ENCODE peak calls at places on chromosomes 16 and 17, in ten cellular contexts. Q is adrenal gland; N is AG04449; S is fibroblast of mammary gland; P is tibial artery; I is bronchial epithelial cell; R is AG10803; X is CD8-positive, alpha-beta T cell; G is cardiac fibroblast; V is brain microvascular endothelial cell. Y is an unnamed sample.

GRCh38 chr16:86734559-86735480 is 156.5 kb downstream of the FOXL1 start:
- DNase-seq in Q (no peak), N (no peak), S (no peak), P (no peak), I (no peak), R (no peak), X (no peak), G (peak; percentile 34), V (no peak), Y (no peak)

GRCh38 chr16:57537596-57538234 is 1.3 kb upstream of the CCDC102A start:
- DNase-seq in Q (no peak), N (no peak), S (no peak), P (no peak), I (no peak), R (no peak), X (no peak), G (no peak), V (no peak), Y (no peak)

GRCh38 chr17:57629470-57629869 is 115.6 kb downstream of the CCDC182 start:
- DNase-seq in Q (no peak), N (no peak), S (no peak), P (no peak), I (no peak), R (peak; percentile 11), X (no peak), G (no peak), V (no peak), Y (no peak)

GRCh38 chr17:42049834-42050359 is 504 bp downstream of the C17orf113 start:
- DNase-seq in Q (no peak), N (no peak), S (no peak), P (no peak), I (no peak), R (no peak), X (no peak), G (no peak), V (no peak), Y (no peak)

GRCh38 chr17:15941781-15942180 is 3.1 kb upstream of the ADORA2B start:
- DNase-seq in Q (no peak), N (no peak), S (peak; percentile 53), P (no peak), I (peak; percentile 61), R (no peak), X (no peak), G (no peak), V (no peak), Y (peak; percentile 44)

GRCh38 chr16:70647461-70648359 is 1.4 kb downstream of the IL34 start:
- DNase-seq in Q (no peak), N (no peak), S (no peak), P (no peak), I (no peak), R (no peak), X (no peak), G (no peak), V (no peak), Y (no peak)

GRCh38 chr17:340074-340473 is 12.5 kb downstream of the RPH3AL start:
- DNase-seq in Q (no peak), N (no peak), S (no peak), P (no peak), I (no peak), R (no peak), X (no peak), G (no peak), V (no peak), Y (no peak)

GRCh38 chr16:56658476-56658875 is 717 bp downstream of the MT1F start:
- DNase-seq in Q (no peak), N (no peak), S (no peak), P (no peak), I (no peak), R (no peak), X (no peak), G (no peak), V (no peak), Y (no peak)

GRCh38 chr17:33447090-33447489 is 154.0 kb upstream of the ASIC2 start:
- DNase-seq in Q (no peak), N (no peak), S (no peak), P (no peak), I (no peak), R (no peak), X (no peak), G (no peak), V (no peak), Y (no peak)

GRCh38 chr17:79814966-79815835 is 18.3 kb upstream of the CBX8 start:
- DNase-seq in Q (peak; percentile 63), N (no peak), S (no peak), P (no peak), I (no peak), R (peak; percentile 36), X (no peak), G (peak; percentile 51), V (no peak), Y (no peak)

GRCh38 chr17:38361700-38362465 is 10.2 kb downstream of the SOCS7 start:
- DNase-seq in Q (no peak), N (no peak), S (no peak), P (no peak), I (peak; percentile 68), R (peak; percentile 45), X (no peak), G (no peak), V (no peak), Y (peak; percentile 42)

GRCh38 chr17:47700471-47701449 is 6.8 kb downstream of the TBKBP1 start:
- DNase-seq in Q (no peak), N (no peak), S (no peak), P (no peak), I (no peak), R (no peak), X (no peak), G (no peak), V (no peak), Y (no peak)

GRCh38 chr17:44769647-44770084 is 10.9 kb downstream of the ADAM11 start:
- DNase-seq in Q (no peak), N (no peak), S (no peak), P (no peak), I (no peak), R (no peak), X (peak; percentile 16), G (no peak), V (no peak), Y (no peak)

GRCh38 chr17:65797809-65798208 is 236.4 kb upstream of the AXIN2 start:
- DNase-seq in Q (no peak), N (no peak), S (peak; percentile 20), P (no peak), I (no peak), R (no peak), X (peak; percentile 36), G (no peak), V (no peak), Y (peak; percentile 23)

GRCh38 chr17:77693776-77694175 is 264.7 kb upstream of the TNRC6C start:
- DNase-seq in Q (no peak), N (no peak), S (no peak), P (no peak), I (no peak), R (no peak), X (no peak), G (no peak), V (no peak), Y (no peak)

GRCh38 chr16:75928295-75928694 is 202.0 kb upstream of the CPHXL start:
- DNase-seq in Q (no peak), N (no peak), S (peak; percentile 60), P (no peak), I (peak; percentile 42), R (no peak), X (no peak), G (no peak), V (no peak), Y (no peak)

GRCh38 chr17:72270530-72270929 is 149.7 kb downstream of the SOX9 start:
- DNase-seq in Q (peak; percentile 14), N (no peak), S (peak; percentile 48), P (peak; percentile 63), I (no peak), R (peak; percentile 3), X (no peak), G (peak; percentile 72), V (peak; percentile 26), Y (peak; percentile 38)

GRCh38 chr16:88357306-88358032 is 25.3 kb upstream of the ZNF469 start:
- DNase-seq in Q (no peak), N (peak; percentile 14), S (no peak), P (no peak), I (no peak), R (peak; percentile 76), X (no peak), G (no peak), V (no peak), Y (no peak)

GRCh38 chr17:76519667-76520066 is 17.8 kb downstream of the CYGB start:
- DNase-seq in Q (no peak), N (no peak), S (no peak), P (no peak), I (no peak), R (no peak), X (no peak), G (no peak), V (no peak), Y (no peak)
- H3K4me3 ChIP-seq in Q (no peak overlapping the region), N (no peak overlapping the region), S (no peak overlapping the region), P (no peak overlapping the region), I (no peak overlapping the region), R (no peak overlapping the region), X (no peak overlapping the region), G (no peak overlapping the region), V (no peak overlapping the region), Y (no peak overlapping the region)

DNA sequence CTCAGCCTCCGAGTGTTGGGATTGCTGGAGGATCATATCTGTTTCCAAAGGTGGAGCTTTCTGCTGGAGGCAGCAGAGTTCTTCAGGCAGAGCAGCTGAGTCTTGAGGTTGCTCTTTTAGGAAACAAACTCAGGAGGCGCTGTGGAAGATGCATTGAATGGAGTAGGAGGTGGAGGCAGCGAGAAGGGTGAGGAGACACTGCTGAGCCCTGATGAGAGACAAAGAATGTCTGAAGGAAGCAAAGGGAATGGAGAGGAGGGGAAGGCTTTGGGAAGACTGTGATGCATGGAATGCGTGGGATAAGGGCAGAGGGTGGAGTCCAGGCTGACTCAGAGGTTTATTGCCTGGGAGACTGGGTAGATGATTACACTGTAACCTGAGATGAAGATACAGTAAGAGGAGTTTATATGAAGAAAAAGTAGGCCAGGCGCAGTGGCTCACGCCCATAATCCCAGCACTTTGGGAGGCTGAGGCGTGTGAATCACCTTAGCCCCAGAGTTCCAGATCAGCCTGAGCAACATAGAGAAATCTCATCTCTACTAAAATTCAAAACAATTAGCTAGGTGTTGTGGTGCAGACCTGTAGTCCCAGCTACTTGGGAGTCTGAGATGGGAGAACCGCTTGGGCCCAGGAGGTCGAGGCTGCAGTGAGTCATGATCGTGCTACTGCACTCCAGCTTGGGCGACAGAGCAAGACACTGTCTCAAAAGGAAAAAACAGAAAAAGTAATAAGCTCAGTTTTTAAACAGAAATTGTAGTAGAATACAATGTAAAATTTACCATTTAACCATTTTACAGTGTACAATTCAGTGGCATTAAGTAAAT is 17.8 kb upstream of the TMEM219 start:
- DNase-seq in Q (peak; percentile 78), N (peak; percentile 95), S (peak; percentile 99), P (peak; percentile 27), I (peak; percentile 99), R (peak; percentile 98), X (no peak), G (peak; percentile 97), V (peak; percentile 98), Y (peak; percentile 96)
- TF ChIP-seq CTCF in Q (no peak), N (peak; percentile 41), S (peak; percentile 52), P (no peak), I (peak; percentile 26), R (peak; percentile 57), X (no peak), G (peak; percentile 25), V (peak; percentile 70), Y (peak; percentile 64)

GRCh38 chr16:11621920-11622651 is 35.4 kb upstream of the LITAF start:
- DNase-seq in Q (no peak), N (no peak), S (no peak), P (no peak), I (no peak), R (no peak), X (peak; percentile 87), G (no peak), V (no peak), Y (no peak)
- H3K4me3 ChIP-seq in Q (no peak overlapping the region), N (peak overlapping the region; percentile 18), S (no peak overlapping the region), P (peak overlapping the region; percentile 27), I (no peak overlapping the region), R (peak overlapping the region; percentile 26), X (peak overlapping the region; percentile 44), G (no peak overlapping the region), V (peak overlapping the region; percentile 1), Y (no peak overlapping the region)

GRCh38 chr16:31477220-31478216 is 5.4 kb upstream of the SLC5A2 start:
- DNase-seq in Q (peak; percentile 85), N (no peak), S (no peak), P (no peak), I (no peak), R (no peak), X (no peak), G (no peak), V (no peak), Y (no peak)
- TF ChIP-seq CTCF in Q (peak; percentile 11), N (no peak), S (no peak), P (no peak), I (no peak), R (no peak), X (no peak), G (no peak), V (no peak), Y (no peak)

Y was measured in choroid plexus epithelial cell.